ENCODE peak calls at places on chromosomes 6 and 20, in six cellular contexts. M is GM12878, B is HCT116, N is K562, E is H1, F is HepG2. Q is an unnamed sample.

GRCh38 chr20:760751-761417 is 7.4 kb downstream of the SLC52A3 start:
- DNase-seq in F (peak), B (peak), E (peak), M (no peak), N (peak), Q (peak)

GRCh38 chr6:5139828-5140771 is 55.0 kb downstream of the PPP1R3G start:
- DNase-seq in E (no peak), M (no peak), B (no peak), N (no peak), F (no peak), Q (no peak)

GRCh38 chr6:75800133-75800532 is 51.1 kb downstream of the MYO6 start:
- DNase-seq in N (no peak), F (no peak), B (no peak), E (no peak), M (no peak), Q (no peak)

GRCh38 chr20:58308680-58309527 is 611 bp upstream of the RAB22A start:
- DNase-seq in E (peak), N (peak), M (no peak), F (no peak), B (no peak), Q (peak)

GRCh38 chr6:126662966-126663365 is 323.1 kb downstream of the CENPW start:
- DNase-seq in M (no peak), E (no peak), N (no peak), F (no peak), B (no peak), Q (no peak)

GRCh38 chr6:106913111-106913510 is 61.4 kb downstream of the CD24 start:
- DNase-seq in F (no peak), B (no peak), E (no peak), N (no peak), M (no peak), Q (no peak)

GRCh38 chr6:158500016-158500735 is 59.7 kb upstream of the TMEM181 start:
- DNase-seq in B (no peak), F (no peak), E (no peak), N (no peak), M (no peak), Q (no peak)

GRCh38 chr6:131038612-131039344 is 24.3 kb downstream of the EPB41L2 start:
- DNase-seq in B (no peak), F (peak), N (no peak), E (no peak), M (no peak), Q (no peak)

GRCh38 chr20:63854069-63854765 is 7.1 kb upstream of the ABHD16B start:
- DNase-seq in M (no peak), F (no peak), N (peak), B (no peak), E (peak), Q (peak)

GRCh38 chr6:112258636-112259336 is 4.4 kb upstream of the LAMA4 start:
- DNase-seq in M (no peak), E (no peak), N (no peak), B (no peak), F (no peak), Q (no peak)

GRCh38 chr6:169185011-169185521 is 68.6 kb downstream of the THBS2 start:
- DNase-seq in E (no peak), N (no peak), B (no peak), M (no peak), F (no peak), Q (no peak)

GRCh38 chr6:30730611-30731435 is 10.7 kb downstream of the TUBB start:
- DNase-seq in F (peak), B (peak), N (peak), E (peak), M (no peak), Q (peak)

GRCh38 chr20:58584881-58585752 is 66.0 kb upstream of the STX16 start:
- DNase-seq in E (no peak), B (no peak), M (no peak), N (no peak), F (no peak), Q (no peak)

GRCh38 chr6:113148576-113148975 is 708.6 kb upstream of the MARCKS start:
- DNase-seq in F (no peak), E (no peak), B (no peak), N (no peak), M (no peak), Q (no peak)

GRCh38 chr6:151196571-151196970 is 43.2 kb upstream of the AKAP12 start:
- DNase-seq in F (no peak), B (no peak), M (no peak), N (no peak), E (no peak), Q (no peak)

GRCh38 chr20:33419140-33419974 is 18.0 kb upstream of the CDK5RAP1 start:
- DNase-seq in E (no peak), B (no peak), M (no peak), N (peak), F (no peak), Q (peak)

GRCh38 chr20:64057628-64058498 is 5.1 kb upstream of the TCEA2 start:
- DNase-seq in E (peak), N (peak), F (peak), M (no peak), B (no peak), Q (peak)

GRCh38 chr6:121143476-121143875 is 190.8 kb downstream of the TBC1D32 start:
- DNase-seq in F (no peak), E (no peak), B (no peak), M (no peak), N (no peak), Q (no peak)

GRCh38 chr6:122524056-122524455 is 52.4 kb upstream of the SERINC1 start:
- DNase-seq in N (no peak), B (no peak), F (no peak), M (no peak), E (no peak), Q (no peak)

GRCh38 chr6:46325561-46326525 is 155.1 kb upstream of the ENPP5 start:
- DNase-seq in M (no peak), F (no peak), N (no peak), B (no peak), E (peak), Q (no peak)

GRCh38 chr6:12483712-12484111 is 193.6 kb downstream of the EDN1 start:
- DNase-seq in F (no peak), E (no peak), N (no peak), M (peak), B (peak), Q (no peak)

GRCh38 chr6:144123836-144124235 is 26.5 kb upstream of the STX11 start:
- DNase-seq in B (no peak), E (no peak), N (no peak), F (no peak), M (no peak), Q (no peak)

GRCh38 chr20:49578436-49578835 is 10.5 kb upstream of the PTGIS start:
- DNase-seq in E (no peak), M (no peak), N (no peak), B (no peak), F (no peak), Q (no peak)

GRCh38 chr20:23870461-23870860 is 9.1 kb downstream of the CST5 start:
- DNase-seq in E (no peak), F (no peak), M (no peak), N (no peak), B (no peak), Q (no peak)

GRCh38 chr6:15722731-15723130 is 59.9 kb upstream of the DTNBP1 start:
- DNase-seq in M (no peak), E (no peak), N (no peak), F (no peak), B (no peak), Q (no peak)

GRCh38 chr6:41064841-41065240 is 7.3 kb downstream of the OARD1 start:
- DNase-seq in N (no peak), M (no peak), F (peak), E (no peak), B (no peak), Q (no peak)

GRCh38 chr6:33213166-33213988 is 5.1 kb downstream of the RING1 start:
- DNase-seq in F (no peak), N (peak), M (no peak), E (peak), B (no peak), Q (peak)

GRCh38 chr6:36371231-36371630 is 16.2 kb downstream of the ETV7 start:
- DNase-seq in N (no peak), F (no peak), E (no peak), B (no peak), M (no peak), Q (no peak)

GRCh38 chr6:116392158-116393032 is 21.6 kb downstream of the DSE start:
- DNase-seq in F (no peak), N (no peak), E (no peak), B (no peak), M (no peak), Q (no peak)

GRCh38 chr6:111444794-111445193 is 38.2 kb downstream of the REV3L start:
- DNase-seq in B (no peak), F (no peak), N (no peak), E (no peak), M (no peak), Q (no peak)

GRCh38 chr20:48819813-48820648 is 7.8 kb downstream of the PREX1 start:
- DNase-seq in B (no peak), N (no peak), M (no peak), E (no peak), F (no peak), Q (no peak)

GRCh38 chr6:31663961-31664789 is 622 bp downstream of the GPANK1 start:
- DNase-seq in N (peak), E (no peak), B (no peak), F (no peak), M (no peak), Q (no peak)

GRCh38 chr6:28643017-28643740 is 117.5 kb downstream of the GPX5 start:
- DNase-seq in M (peak), F (peak), B (peak), E (peak), N (peak), Q (peak)

GRCh38 chr6:28646650-28647049 is 121.0 kb downstream of the GPX5 start:
- DNase-seq in E (no peak), N (no peak), F (no peak), B (no peak), M (no peak), Q (no peak)

GRCh38 chr6:28648878-28649375 is 123.2 kb downstream of the GPX5 start:
- DNase-seq in N (no peak), F (no peak), M (no peak), B (no peak), E (peak), Q (peak)

GRCh38 chr6:28651161-28651560 is 125.5 kb downstream of the GPX5 start:
- DNase-seq in E (no peak), N (no peak), F (no peak), B (no peak), M (no peak), Q (no peak)

GRCh38 chr6:28648035-28648877 is 122.6 kb downstream of the GPX5 start:
- DNase-seq in F (peak), N (peak), B (peak), E (peak), M (peak), Q (peak)
- H3K9ac ChIP-seq in F (peak), N (peak), B (peak), E (peak), M (peak), Q (peak)

DNA sequence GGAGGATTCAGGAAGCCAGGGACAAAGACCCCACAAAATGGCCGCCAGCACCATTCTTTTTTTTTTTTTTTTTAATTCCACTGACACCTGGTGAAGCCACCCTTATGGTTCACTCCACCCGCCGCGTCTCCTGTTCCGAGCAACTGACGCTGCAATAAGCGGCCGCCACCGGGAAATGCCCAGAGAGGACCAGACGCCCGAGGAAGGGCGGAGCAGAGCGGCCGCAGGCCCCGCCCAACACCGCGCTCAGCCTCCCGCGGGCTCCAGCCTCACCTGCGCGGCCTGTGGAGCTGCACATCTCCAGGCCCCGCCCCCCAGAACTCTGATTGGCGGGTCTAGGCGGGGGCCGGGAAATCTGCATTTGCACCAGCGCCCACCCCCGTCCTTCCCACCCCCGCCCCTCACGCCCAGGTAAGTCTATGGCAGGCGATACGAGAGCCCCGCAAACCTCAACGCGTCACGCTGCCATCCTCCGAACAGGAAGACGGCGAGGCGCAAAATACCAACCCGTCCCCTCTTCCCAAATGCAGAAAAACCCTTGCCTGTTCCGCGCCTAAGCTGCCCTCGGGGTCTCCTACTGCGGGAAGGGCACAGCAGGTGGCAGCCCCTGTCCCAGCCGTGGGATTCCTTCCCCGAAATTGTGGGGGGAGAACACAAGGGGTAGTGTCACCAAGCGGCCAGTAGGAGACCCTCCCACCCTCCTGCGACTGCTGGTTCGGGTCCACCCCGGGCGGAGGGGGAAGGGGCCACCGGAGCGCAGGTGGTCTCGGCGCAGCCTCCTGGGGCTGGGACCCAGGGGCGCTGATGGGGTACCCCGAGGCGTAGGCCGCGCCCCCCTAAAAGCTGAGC is 948 bp downstream of the ATP9A start:
- DNase-seq in B (peak), E (peak), F (peak), M (no peak), N (peak), Q (peak)
- TF ChIP-seq SIN3A in B (peak), E (peak), F (peak), M (no peak), N (no peak), Q (no peak)

GRCh38 chr6:53130891-53131290 is 17.8 kb downstream of the GCM1 start:
- DNase-seq in B (no peak), E (no peak), M (no peak), F (no peak), N (no peak), Q (no peak)
- H3K9ac ChIP-seq in B (no peak), E (no peak), M (no peak), F (no peak), N (no peak), Q (no peak)

DNA sequence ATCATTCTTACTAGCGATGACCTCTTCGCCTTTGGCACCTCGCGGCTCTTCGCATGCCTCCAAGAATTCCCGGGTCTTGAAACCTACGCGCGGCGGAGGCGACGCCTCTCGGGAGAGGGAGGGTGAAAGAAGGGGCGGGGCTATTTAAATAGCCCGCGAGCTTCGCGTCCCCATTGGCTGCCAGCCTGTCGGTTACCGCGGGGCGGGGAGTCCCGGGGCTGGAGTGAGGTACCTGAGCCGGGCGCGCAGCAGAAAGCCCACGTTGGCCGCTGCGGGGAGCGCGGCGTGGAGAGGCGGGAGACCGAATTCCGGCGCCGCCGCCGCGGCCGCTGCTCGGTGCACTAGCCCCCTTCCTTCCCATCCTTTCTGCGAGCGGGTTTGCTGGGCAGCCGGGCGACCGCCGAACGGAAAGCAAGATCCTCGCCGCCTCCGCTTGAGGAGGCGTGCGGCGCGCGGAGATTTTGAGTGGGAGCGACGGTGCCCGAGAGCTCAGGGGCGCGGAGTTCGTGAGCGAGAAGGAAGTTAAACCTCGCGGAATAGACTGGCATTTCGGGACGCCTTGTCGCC is at the start of gene BMP6:
- DNase-seq in B (peak), E (peak), N (peak), M (no peak), F (peak), Q (peak)
- TF ChIP-seq SIN3A in B (no peak), E (no peak), N (no peak), M (no peak), F (no peak), Q (no peak)

GRCh38 chr20:41245086-41245707 is 72.3 kb downstream of the ZHX3 start:
- DNase-seq in B (no peak), M (no peak), E (peak), F (peak), N (no peak), Q (no peak)
- H3K9ac ChIP-seq in B (no peak), M (no peak), E (no peak), F (no peak), N (no peak), Q (no peak)

DNA sequence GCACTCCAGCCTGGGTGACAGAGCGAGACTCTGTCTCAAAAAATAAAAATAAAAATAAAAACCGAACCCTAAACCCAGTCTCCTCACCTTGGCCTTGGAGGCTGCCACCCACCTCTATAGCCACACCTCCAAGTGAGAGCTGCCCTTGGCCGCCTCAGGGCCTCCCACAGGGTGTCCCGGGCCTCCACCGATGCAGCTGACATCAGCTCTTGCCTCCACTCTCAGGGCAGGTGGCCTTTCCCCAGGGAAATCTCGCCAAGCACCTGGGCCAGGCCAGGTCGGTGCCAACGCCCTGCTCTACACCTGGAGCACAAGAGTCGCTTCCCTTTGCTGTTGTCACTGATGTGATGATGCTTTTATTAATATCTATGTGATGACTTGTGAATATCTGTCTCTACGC is 8.9 kb upstream of the MYL9 start:
- DNase-seq in M (no peak), F (no peak), N (no peak), E (no peak), B (no peak), Q (no peak)
- TF ChIP-seq SIN3A in M (no peak), F (no peak), N (no peak), E (no peak), B (no peak), Q (no peak)

GRCh38 chr6:44485601-44486000 is 98.1 kb downstream of the CDC5L start:
- DNase-seq in F (no peak), N (no peak), E (no peak), B (no peak), M (no peak), Q (no peak)

GRCh38 chr6:44487611-44488010 is 100.1 kb downstream of the CDC5L start:
- DNase-seq in N (no peak), E (no peak), M (no peak), B (no peak), F (no peak), Q (no peak)

GRCh38 chr6:44489912-44490604 is 102.6 kb downstream of the CDC5L start:
- DNase-seq in E (no peak), M (no peak), N (no peak), F (no peak), B (peak), Q (no peak)

GRCh38 chr6:44487002-44487401 is 99.5 kb downstream of the CDC5L start:
- DNase-seq in N (no peak), E (no peak), B (no peak), F (no peak), M (no peak), Q (no peak)

GRCh38 chr6:44486002-44486421 is 98.5 kb downstream of the CDC5L start:
- DNase-seq in N (no peak), F (no peak), B (no peak), M (no peak), E (no peak), Q (no peak)
- H3K9ac ChIP-seq in N (no peak), F (no peak), B (no peak), M (no peak), E (no peak), Q (no peak)

GRCh38 chr6:65557224-65557623 is 149.8 kb downstream of the EYS start:
- DNase-seq in N (no peak), B (no peak), E (no peak), M (no peak), F (no peak), Q (no peak)
- TF ChIP-seq SIN3A in N (no peak), B (no peak), E (no peak), M (no peak), F (no peak), Q (no peak)

GRCh38 chr6:149750136-149750609 is 632 bp downstream of the PCMT1 start:
- DNase-seq in B (peak), M (no peak), E (peak), F (peak), N (peak), Q (peak)

GRCh38 chr6:149749594-149750135 is at the start of gene PCMT1:
- DNase-seq in M (peak), F (peak), E (peak), N (peak), B (peak), Q (peak)

GRCh38 chr6:149751239-149751638 is 1.7 kb downstream of the PCMT1 start:
- DNase-seq in N (no peak), M (no peak), F (no peak), E (no peak), B (no peak), Q (no peak)

DNA sequence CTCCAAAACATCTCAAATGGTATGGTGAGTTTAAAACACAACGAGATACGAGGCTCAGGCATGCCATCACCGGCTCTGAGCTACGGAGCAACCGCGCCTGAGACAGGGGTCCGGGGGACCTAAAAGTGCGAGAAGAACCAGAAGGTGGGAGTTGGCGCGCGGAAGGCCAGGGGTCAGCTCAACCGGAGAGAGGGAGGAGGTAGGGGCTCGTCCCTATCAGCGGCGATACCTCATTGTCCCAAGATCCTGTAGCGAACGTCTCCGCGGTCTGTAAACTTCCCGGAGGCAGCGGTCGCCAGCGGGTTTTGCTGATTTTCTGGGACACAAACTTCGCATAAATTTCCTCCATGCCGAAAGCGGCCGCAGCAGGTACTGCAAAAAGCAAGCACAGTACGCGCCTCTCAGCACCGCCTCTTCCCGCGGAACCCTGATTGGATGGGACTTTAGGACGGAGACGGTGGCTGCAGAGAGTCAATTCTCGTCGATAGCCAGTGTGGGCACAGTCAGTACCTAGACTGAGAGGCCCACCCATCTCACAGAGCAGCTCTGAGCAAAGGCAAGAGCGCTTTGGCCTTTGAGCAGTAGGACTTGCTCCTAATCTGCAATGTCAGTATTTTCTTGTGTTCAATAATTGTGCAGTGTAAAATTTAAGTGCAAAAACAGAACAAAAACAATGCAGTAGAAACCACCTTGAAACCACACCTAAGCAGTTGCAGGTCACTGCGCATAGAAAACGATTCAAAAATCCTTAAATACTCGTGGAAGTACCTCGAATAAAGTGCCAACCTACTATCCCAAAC is at the start of gene NUP43:
- DNase-seq in N (peak), B (peak), M (peak), F (peak), E (peak), Q (peak)
- H3K9ac ChIP-seq in N (peak), B (peak), M (peak), F (peak), E (peak), Q (peak)

Q was measured in SK-N-SH.